ENCODE peak calls at places on chromosomes 11 and 22, in ten cellular contexts. S is BJ; U is stimulated activated CD4-positive, alpha-beta T cell treated with anti-CD3 and anti-CD28 coated beads, Interleukin-12 subunit alpha, Interleukin-12 subunit beta, amount 100 ng/mL, for 4 hours; X is left cardiac atrium; N is fibroblast of the aortic adventitia; E is GM04503; O is stimulated activated CD8-positive, alpha-beta memory T cell treated with anti-CD3 and anti-CD28 coated beads, Interleukin-12 subunit alpha, Interleukin-12 subunit beta, amount 100 ng/mL, for 4 hours; F is NCI-H1694 treated with DMSO at 0.1 percent for 48 hours; W is activated CD4-positive, alpha-beta memory T cell treated with anti-CD3 and anti-CD28 coated beads, Interleukin-2, amount 10 ng/mL, durations not matched to agents 7 days and 5 days; I is skeletal muscle cell. Z is an unnamed sample.

GRCh38 chr11:132840220-132840619 is 692.1 kb downstream of the OPCML start:
- DNase-seq in S (no peak), U (no peak), X (no peak), N (no peak), E (no peak), O (no peak), F (no peak), W (no peak), I (no peak), Z (no peak)

GRCh38 chr22:39724390-39724789 is 153.8 kb downstream of the CACNA1I start:
- DNase-seq in S (no peak), U (no peak), X (no peak), N (no peak), E (no peak), O (no peak), F (no peak), W (no peak), I (no peak), Z (no peak)

GRCh38 chr11:2814751-2815150 is 70.8 kb downstream of the CDKN1C start:
- DNase-seq in S (no peak), U (no peak), X (no peak), N (no peak), E (no peak), O (no peak), F (no peak), W (no peak), I (no peak), Z (no peak)

GRCh38 chr11:8030526-8031247 is 43.5 kb downstream of the EIF3F start:
- DNase-seq in S (no peak), U (no peak), X (no peak), N (no peak), E (no peak), O (no peak), F (no peak), W (no peak), I (no peak), Z (no peak)

GRCh38 chr11:71568707-71569349 is 3.5 kb downstream of the KRTAP5-10 start:
- DNase-seq in S (no peak), U (no peak), X (no peak), N (peak), E (no peak), O (no peak), F (no peak), W (no peak), I (no peak), Z (no peak)

GRCh38 chr22:28958611-28959010 is 75.2 kb downstream of the ZNRF3 start:
- DNase-seq in S (no peak), U (no peak), X (no peak), N (peak), E (no peak), O (no peak), F (no peak), W (no peak), I (no peak), Z (no peak)

GRCh38 chr22:37358917-37359316 is 68.4 kb downstream of the ELFN2 start:
- DNase-seq in S (no peak), U (no peak), X (no peak), N (peak), E (no peak), O (no peak), F (no peak), W (no peak), I (no peak), Z (no peak)

GRCh38 chr22:27754247-27754887 is 47.2 kb downstream of the MN1 start:
- DNase-seq in S (no peak), U (no peak), X (peak), N (peak), E (no peak), O (no peak), F (peak), W (no peak), I (no peak), Z (no peak)

GRCh38 chr22:48750282-48750681 is 1077.4 kb downstream of the BRD1 start:
- DNase-seq in S (no peak), U (no peak), X (no peak), N (no peak), E (no peak), O (no peak), F (no peak), W (peak), I (no peak), Z (no peak)

GRCh38 chr11:46044601-46045000 is 76.7 kb downstream of the PHF21A start:
- DNase-seq in S (no peak), U (no peak), X (no peak), N (no peak), E (no peak), O (no peak), F (no peak), W (no peak), I (no peak), Z (no peak)

GRCh38 chr11:84289381-84289906 is 1003.3 kb upstream of the CCDC90B start:
- DNase-seq in S (peak), U (no peak), X (no peak), N (peak), E (peak), O (no peak), F (no peak), W (no peak), I (peak), Z (no peak)

GRCh38 chr22:24185501-24186351 is 4.4 kb downstream of the SUSD2 start:
- DNase-seq in S (no peak), U (no peak), X (no peak), N (no peak), E (no peak), O (no peak), F (no peak), W (no peak), I (no peak), Z (no peak)

GRCh38 chr11:30322162-30322561 is 742 bp upstream of the ARL14EP start:
- DNase-seq in S (no peak), U (no peak), X (no peak), N (no peak), E (no peak), O (no peak), F (no peak), W (no peak), I (no peak), Z (no peak)

GRCh38 chr11:11028017-11028692 is 170.3 kb upstream of the ZBED5 start:
- DNase-seq in S (no peak), U (peak), X (peak), N (peak), E (no peak), O (peak), F (peak), W (peak), I (peak), Z (peak)

GRCh38 chr11:27018902-27019544 is 21.6 kb upstream of the BBOX1 start:
- DNase-seq in S (no peak), U (no peak), X (no peak), N (peak), E (no peak), O (no peak), F (no peak), W (no peak), I (no peak), Z (no peak)

GRCh38 chr11:120197977-120198376 is 12.9 kb upstream of the OAF start:
- DNase-seq in S (no peak), U (no peak), X (no peak), N (no peak), E (no peak), O (no peak), F (no peak), W (no peak), I (no peak), Z (no peak)

GRCh38 chr22:19524170-19525115 is at the start of gene CLDN5:
- DNase-seq in S (no peak), U (peak), X (peak), N (no peak), E (no peak), O (no peak), F (no peak), W (no peak), I (no peak), Z (no peak)

GRCh38 chr11:79397252-79397651 is 43.6 kb downstream of the TENM4 start:
- DNase-seq in S (no peak), U (no peak), X (no peak), N (peak), E (no peak), O (no peak), F (no peak), W (no peak), I (no peak), Z (no peak)

GRCh38 chr22:39700565-39700964 is 130.0 kb downstream of the CACNA1I start:
- DNase-seq in S (no peak), U (no peak), X (no peak), N (no peak), E (no peak), O (no peak), F (no peak), W (no peak), I (no peak), Z (no peak)

GRCh38 chr11:27710536-27710935 is 10.3 kb upstream of the BDNF start:
- DNase-seq in S (no peak), U (no peak), X (no peak), N (no peak), E (no peak), O (no peak), F (no peak), W (no peak), I (no peak), Z (no peak)

GRCh38 chr22:32764330-32765116 is 37.0 kb upstream of the TIMP3 start:
- DNase-seq in S (peak), U (no peak), X (peak), N (peak), E (peak), O (no peak), F (no peak), W (no peak), I (peak), Z (no peak)

GRCh38 chr22:24059793-24060192 is 48.7 kb downstream of the CABIN1 start:
- DNase-seq in S (no peak), U (no peak), X (no peak), N (no peak), E (no peak), O (no peak), F (no peak), W (no peak), I (no peak), Z (no peak)

GRCh38 chr11:108571001-108571400 is 22.6 kb downstream of the EXPH5 start:
- DNase-seq in S (no peak), U (no peak), X (no peak), N (no peak), E (no peak), O (no peak), F (no peak), W (no peak), I (no peak), Z (no peak)

GRCh38 chr11:94193288-94193687 is 64.6 kb downstream of the PANX1 start:
- DNase-seq in S (no peak), U (no peak), X (no peak), N (peak), E (peak), O (no peak), F (no peak), W (no peak), I (peak), Z (no peak)

GRCh38 chr11:76243157-76243556 is 36.9 kb upstream of the WNT11 start:
- DNase-seq in S (no peak), U (no peak), X (no peak), N (no peak), E (no peak), O (no peak), F (no peak), W (no peak), I (no peak), Z (no peak)

GRCh38 chr22:46370584-46371373 is 35.3 kb downstream of the TRMU start:
- DNase-seq in S (no peak), U (no peak), X (no peak), N (no peak), E (no peak), O (peak), F (no peak), W (peak), I (no peak), Z (no peak)

GRCh38 chr11:823441-824291 is 4.1 kb upstream of the CRACR2B start:
- DNase-seq in S (no peak), U (no peak), X (no peak), N (no peak), E (no peak), O (no peak), F (no peak), W (no peak), I (no peak), Z (no peak)

Z was measured in stimulated activated naive B cell treated with anti-CD40 and anti-IgM and Interleukin-4, amounts not matched to agents 10 μg/mL and 1 μg/mL and 100 μg/mL, for 72 hours.